ENCODE peak calls at places on chromosomes 7 and 10, in six cellular contexts. S is T-helper 2 cell, V is DMS 273 treated with DMSO at 0.1 percent for 48 hours, W is NCI-H1092 treated with DMSO at 0.1 percent for 48 hours, N is NCI-H2029, I is NCI-H774. X is an unnamed sample.

GRCh38 chr10:17644485-17644964 is 574 bp downstream of the STAM start:
- DNase-seq in N (no peak), W (peak), V (peak), I (no peak), S (no peak), X (no peak)

GRCh38 chr7:126723966-126724544 is 528.7 kb downstream of the GRM8 start:
- DNase-seq in N (no peak), I (no peak), S (no peak), W (no peak), V (no peak), X (no peak)

GRCh38 chr10:59865101-59865500 is 41.3 kb downstream of the CCDC6 start:
- DNase-seq in S (no peak), I (no peak), N (no peak), V (no peak), W (no peak), X (no peak)

GRCh38 chr10:5563991-5564536 is 39.3 kb downstream of the CALML3 start:
- DNase-seq in N (no peak), V (no peak), S (no peak), I (no peak), W (no peak), X (no peak)

GRCh38 chr7:25314094-25314708 is 85.9 kb upstream of the NPVF start:
- DNase-seq in W (no peak), N (no peak), V (no peak), I (no peak), S (no peak), X (no peak)

GRCh38 chr10:2011106-2011716 is 273.9 kb upstream of the ADARB2 start:
- DNase-seq in N (no peak), S (no peak), V (no peak), W (no peak), I (no peak), X (no peak)

GRCh38 chr7:129796186-129796775 is 156.5 kb downstream of the UBE2H start:
- DNase-seq in V (no peak), W (no peak), N (no peak), I (no peak), S (no peak), X (no peak)

GRCh38 chr7:15378494-15378893 is 183.3 kb downstream of the AGMO start:
- DNase-seq in V (no peak), W (no peak), I (no peak), S (no peak), N (no peak), X (no peak)

GRCh38 chr10:90481326-90481923 is 376.4 kb downstream of the HTR7 start:
- DNase-seq in V (no peak), S (no peak), W (no peak), N (no peak), I (no peak), X (no peak)

GRCh38 chr10:30553018-30553624 is 76.4 kb downstream of the LYZL2 start:
- DNase-seq in W (no peak), V (no peak), N (no peak), I (no peak), S (no peak), X (no peak)

GRCh38 chr7:28729276-28729675 is 228.9 kb downstream of the TRIL start:
- DNase-seq in W (peak), N (no peak), I (peak), V (no peak), S (no peak), X (no peak)

GRCh38 chr10:86644412-86645110 is 9.8 kb upstream of the OPN4 start:
- DNase-seq in V (no peak), N (no peak), I (no peak), S (no peak), W (no peak), X (no peak)

GRCh38 chr10:74310652-74311257 is 159.7 kb downstream of the ADK start:
- DNase-seq in V (no peak), N (no peak), S (no peak), I (no peak), W (no peak), X (peak)

GRCh38 chr7:122306320-122307227 is 2.0 kb upstream of the FEZF1 start:
- DNase-seq in S (no peak), I (no peak), V (no peak), N (no peak), W (no peak), X (no peak)

GRCh38 chr7:110977127-110977776 is 113.7 kb upstream of the LRRN3 start:
- DNase-seq in W (no peak), V (no peak), S (no peak), I (no peak), N (no peak), X (no peak)

GRCh38 chr10:79342295-79342761 is 4.9 kb upstream of the PPIF start:
- DNase-seq in N (no peak), V (no peak), S (no peak), I (no peak), W (no peak), X (no peak)

GRCh38 chr7:129664029-129665012 is 52.8 kb downstream of the NRF1 start:
- DNase-seq in N (peak), I (peak), V (peak), W (peak), S (no peak), X (peak)

GRCh38 chr10:66910676-66911075 is 15.2 kb upstream of the LRRTM3 start:
- DNase-seq in I (no peak), V (no peak), W (no peak), N (no peak), S (no peak), X (no peak)

GRCh38 chr10:70847666-70848360 is 32.1 kb downstream of the SGPL1 start:
- DNase-seq in S (no peak), W (no peak), I (no peak), V (no peak), N (no peak), X (no peak)

GRCh38 chr10:55400075-55400474 is 599.0 kb upstream of the PCDH15 start:
- DNase-seq in N (no peak), V (no peak), W (no peak), I (no peak), S (no peak), X (no peak)

GRCh38 chr10:54501919-54502318 is 299.1 kb downstream of the PCDH15 start:
- DNase-seq in I (no peak), N (no peak), V (no peak), S (no peak), W (no peak), X (no peak)